ENCODE peak calls at places on chromosome 4, in six cellular contexts. B is brain microvascular endothelial cell, N is left ventricle myocardium inferior, Q is Peyer's patch, H is WERI-Rb-1, R is bronchial epithelial cell. W is an unnamed sample. For H3K36me3, the result is how much of the 10 kb centered on the place peaks cover.

GRCh38 chr4:63717384-63717783 is 691.9 kb downstream of the TECRL start:
- DNase-seq in B (no peak), N (no peak), Q (no peak), H (no peak), R (peak), W (no peak)

GRCh38 chr4:32349026-32349425 is 1628.9 kb downstream of the PCDH7 start:
- DNase-seq in B (no peak), N (no peak), Q (no peak), H (no peak), R (no peak), W (no peak)

GRCh38 chr4:79650794-79651431 is 242.9 kb upstream of the GK2 start:
- DNase-seq in B (peak), N (no peak), Q (no peak), H (no peak), R (peak), W (no peak)

GRCh38 chr4:71980976-71981375 is 50.8 kb upstream of the NPFFR2 start:
- DNase-seq in B (no peak), N (no peak), Q (no peak), H (no peak), R (no peak), W (no peak)

GRCh38 chr4:182201871-182202270 is 41.3 kb upstream of the TENM3 start:
- DNase-seq in B (no peak), N (no peak), Q (no peak), H (no peak), R (no peak), W (no peak)

GRCh38 chr4:170248576-170248975 is 158.8 kb upstream of the AADAT start:
- DNase-seq in B (no peak), N (no peak), Q (no peak), H (no peak), R (peak), W (no peak)

GRCh38 chr4:38129452-38129830 is 169.2 kb downstream of the PTTG2 start:
- DNase-seq in B (no peak), N (no peak), Q (no peak), H (no peak), R (no peak), W (no peak)

GRCh38 chr4:8185280-8185679 is 13.8 kb upstream of the SH3TC1 start:
- DNase-seq in B (peak), N (no peak), Q (no peak), H (no peak), R (peak), W (no peak)

GRCh38 chr4:188930822-188931221 is 791.6 kb downstream of the TRIML1 start:
- DNase-seq in B (no peak), N (no peak), Q (no peak), H (peak), R (no peak), W (no peak)

GRCh38 chr4:47668256-47668655 is 169.6 kb downstream of the CORIN start:
- DNase-seq in B (no peak), N (no peak), Q (no peak), H (no peak), R (peak), W (no peak)

GRCh38 chr4:153950100-153950979 is 161.5 kb upstream of the SFRP2 start:
- DNase-seq in B (no peak), N (no peak), Q (no peak), H (no peak), R (no peak), W (no peak)

GRCh38 chr4:40307627-40308497 is 27.3 kb upstream of the CHRNA9 start:
- DNase-seq in B (no peak), N (peak), Q (peak), H (no peak), R (no peak), W (peak)

GRCh38 chr4:2797545-2798305 is 4.8 kb downstream of the SH3BP2 start:
- DNase-seq in B (no peak), N (no peak), Q (no peak), H (peak), R (no peak), W (peak)

GRCh38 chr4:121728066-121728465 is 31.3 kb upstream of the ANXA5 start:
- DNase-seq in B (peak), N (no peak), Q (no peak), H (no peak), R (peak), W (no peak)

GRCh38 chr4:48255130-48255958 is 14.3 kb downstream of the TEC start:
- DNase-seq in B (no peak), N (no peak), Q (no peak), H (no peak), R (no peak), W (no peak)

GRCh38 chr4:180437601-180438000 is 1805.6 kb upstream of the TENM3 start:
- DNase-seq in B (no peak), N (no peak), Q (no peak), H (no peak), R (no peak), W (no peak)

GRCh38 chr4:13942936-13943335 is 315.4 kb upstream of the BOD1L1 start:
- DNase-seq in B (no peak), N (no peak), Q (no peak), H (no peak), R (no peak), W (no peak)

GRCh38 chr4:136680271-136680670 is 852.0 kb downstream of the PCDH18 start:
- DNase-seq in B (no peak), N (no peak), Q (no peak), H (peak), R (peak), W (no peak)

GRCh38 chr4:48271048-48271452 is 1.4 kb upstream of the TEC start:
- DNase-seq in B (no peak), N (no peak), Q (no peak), H (no peak), R (no peak), W (peak)

GRCh38 chr4:140252742-140253555 is 99.0 kb upstream of the MAML3 start:
- DNase-seq in B (peak), N (peak), Q (peak), H (peak), R (peak), W (peak)
- TF ChIP-seq CTCF in B (peak), N (peak), Q (peak), H (peak), R (peak), W (peak)

DNA sequence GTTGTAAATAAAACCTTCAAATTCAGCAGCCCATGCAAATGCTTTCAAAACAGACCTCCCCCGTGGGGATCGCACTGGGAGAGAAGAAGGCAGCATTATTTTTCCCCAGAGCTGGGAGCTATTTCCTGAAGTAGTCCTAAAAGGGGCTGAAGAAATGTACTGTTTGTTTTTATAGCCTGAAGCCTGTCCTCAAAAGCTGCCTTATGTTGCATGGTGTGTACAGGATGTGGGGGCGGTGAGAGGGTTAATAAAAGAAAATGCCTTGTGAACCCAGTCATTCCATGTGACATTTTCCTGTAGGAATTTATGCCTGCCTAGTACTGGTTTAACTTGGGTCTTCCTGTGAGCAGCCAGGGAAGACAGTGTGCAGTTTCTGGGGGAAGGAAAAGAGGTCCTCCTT is 144.1 kb downstream of the SOWAHB start:
- DNase-seq in B (peak), N (no peak), Q (no peak), H (no peak), R (peak), W (no peak)
- H3K36me3 ChIP-seq in B (under half), N (under half), Q (under half), H (under half), R (under half), W (under half)

GRCh38 chr4:101604976-101605375 is 185.6 kb upstream of the BANK1 start:
- DNase-seq in B (no peak), N (no peak), Q (no peak), H (peak), R (no peak), W (no peak)
- TF ChIP-seq CTCF in B (no peak), N (no peak), Q (no peak), H (no peak), R (no peak), W (no peak)

DNA sequence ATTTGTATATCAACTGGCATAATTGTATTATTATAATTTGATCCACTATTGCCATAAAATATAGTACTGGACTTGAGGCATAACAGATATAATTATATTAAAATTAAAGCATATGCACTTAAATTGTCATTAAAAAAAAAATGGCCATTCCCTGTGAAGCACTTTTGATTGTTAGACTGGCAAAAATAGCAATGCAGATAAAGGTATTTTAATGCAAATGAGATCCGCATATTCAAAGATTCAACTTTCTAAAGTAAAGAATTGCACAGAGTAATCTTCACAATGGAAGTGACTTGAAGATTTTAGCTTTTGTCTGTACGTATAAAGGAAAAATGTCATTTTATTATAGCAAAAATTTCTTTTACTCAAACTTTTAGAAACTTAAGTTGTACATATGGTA is 871.8 kb upstream of the PABPC4L start:
- DNase-seq in B (no peak), N (no peak), Q (no peak), H (no peak), R (no peak), W (no peak)
- H3K36me3 ChIP-seq in B (under half), N (under half), Q (under half), H (under half), R (under half), W (under half)

DNA sequence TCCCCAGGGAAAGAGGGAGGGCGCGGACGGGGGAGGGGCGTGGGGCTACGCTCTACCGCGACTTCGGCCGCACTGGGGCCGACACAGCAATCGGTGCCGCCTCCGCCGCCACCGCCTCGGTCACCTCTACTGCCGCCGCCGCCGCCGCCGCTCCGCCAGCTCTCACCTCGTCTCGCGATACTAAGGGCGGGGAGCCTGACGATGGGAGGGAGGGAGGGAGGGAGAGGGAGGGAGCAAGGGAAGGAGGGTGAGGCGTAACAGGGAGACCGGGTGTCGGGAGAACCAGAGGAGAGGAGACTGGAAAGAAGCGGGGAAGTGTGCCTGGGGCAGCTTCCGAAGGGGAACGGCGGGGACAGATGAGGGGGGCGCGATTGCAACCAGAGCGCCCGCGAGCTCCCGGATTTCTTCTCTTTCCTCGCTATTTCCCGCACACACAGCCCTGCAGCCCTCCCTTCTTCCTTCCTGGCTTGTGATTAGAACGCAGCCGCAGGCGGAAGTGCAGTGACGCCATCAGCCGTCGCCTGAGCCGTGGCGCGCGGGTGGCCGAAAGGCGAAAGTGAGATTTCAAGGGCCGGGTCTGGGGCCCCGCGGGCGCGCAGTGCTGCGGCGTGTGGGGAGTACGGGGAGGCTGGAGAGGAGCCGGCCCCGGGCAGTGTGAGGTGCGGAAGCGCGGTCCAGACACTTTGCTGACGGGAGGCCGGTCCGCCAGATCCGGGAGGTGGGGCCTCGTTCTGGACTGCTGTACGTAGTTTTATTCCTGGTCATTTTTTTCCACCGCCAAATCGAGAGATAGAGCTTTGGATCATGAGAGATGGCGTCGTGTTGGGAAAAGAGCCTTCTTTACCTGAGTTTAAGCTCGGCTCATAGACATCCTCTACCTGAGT is at the start of gene ANKRD17:
- DNase-seq in B (peak), N (peak), Q (peak), H (peak), R (peak), W (peak)
- TF ChIP-seq CTCF in B (peak), N (peak), Q (no peak), H (no peak), R (no peak), W (no peak)

DNA sequence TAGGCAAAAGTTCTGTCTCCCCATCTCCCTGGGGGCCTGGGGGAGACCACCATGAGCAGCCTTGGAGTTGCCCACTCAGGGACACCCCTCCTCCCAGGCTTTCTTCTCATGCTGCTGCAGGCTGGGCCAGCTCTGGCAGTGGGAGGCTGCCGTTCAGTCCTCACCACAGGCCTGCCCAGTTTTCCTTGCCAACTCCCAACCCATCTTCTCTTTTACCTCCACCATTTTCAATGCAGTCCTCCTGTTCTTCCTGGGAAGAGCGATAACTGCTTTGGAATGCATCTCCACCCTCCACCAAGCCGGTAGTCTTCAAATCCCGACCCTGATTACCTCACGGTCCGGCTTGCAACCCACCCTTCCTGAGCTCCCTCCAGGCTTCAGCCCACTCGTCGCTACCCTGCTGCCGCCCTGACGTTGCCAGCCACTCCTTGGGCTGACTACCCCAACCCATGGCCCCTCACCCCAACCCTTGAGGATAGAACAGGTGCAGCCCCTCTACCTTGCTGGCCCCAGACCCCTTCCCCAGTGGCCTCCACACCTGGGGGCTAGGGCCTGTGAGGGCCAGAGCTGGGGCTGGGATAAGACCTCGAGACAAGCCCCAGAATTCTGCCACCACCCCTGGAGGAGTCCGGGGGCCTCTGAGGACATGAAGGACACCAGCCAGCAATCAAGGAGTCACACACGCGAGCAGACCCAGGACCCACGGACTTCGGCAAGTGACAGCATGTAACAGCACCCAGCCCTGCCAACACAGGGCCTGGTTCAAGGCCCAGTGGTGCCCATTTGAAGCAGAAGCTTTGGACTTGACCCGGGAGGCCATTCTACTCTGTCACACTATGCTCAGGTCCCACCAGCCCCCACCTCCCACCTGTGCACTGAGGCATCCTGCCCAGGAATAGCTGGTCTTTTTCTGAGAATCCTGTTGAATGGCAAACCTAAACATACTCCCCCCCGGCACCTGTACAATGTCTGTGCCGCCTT is 9.2 kb downstream of the WDR1 start:
- DNase-seq in B (no peak), N (no peak), Q (no peak), H (no peak), R (peak), W (no peak)
- H3K36me3 ChIP-seq in B (half or more), N (under half), Q (under half), H (half or more), R (under half), W (half or more)

W was measured in GM06990.